ENCODE peak calls at places on chromosomes 7 and 10, in eight cellular contexts. One of them, this sample, is unnamed.

GRCh38 chr7:64736575-64736974 is 57.7 kb upstream of the ZNF138 start:
- DNase-seq in neural crest cell: no peak
- DNase-seq in GM12865: no peak
- DNase-seq in spleen: no peak
- DNase-seq in T-helper 9 cell: no peak
- DNase-seq in glomerular endothelial cell: no peak
- DNase-seq in body of pancreas: no peak
- DNase-seq in Right ventricle myocardium superior: no peak
- DNase-seq in this sample: no peak

GRCh38 chr10:89262331-89263020 is 10.9 kb upstream of the LIPA start:
- DNase-seq in GM12865: no peak
- DNase-seq in body of pancreas: no peak
- DNase-seq in T-helper 9 cell: no peak
- DNase-seq in Right ventricle myocardium superior: no peak
- DNase-seq in glomerular endothelial cell: no peak
- DNase-seq in neural crest cell: no peak
- DNase-seq in spleen: no peak
- DNase-seq in this sample: no peak

GRCh38 chr10:73589538-73590126 is 1.5 kb downstream of the USP54 start:
- DNase-seq in T-helper 9 cell: no peak
- DNase-seq in body of pancreas: no peak
- DNase-seq in glomerular endothelial cell: no peak
- DNase-seq in neural crest cell: no peak
- DNase-seq in spleen: no peak
- DNase-seq in GM12865: no peak
- DNase-seq in Right ventricle myocardium superior: no peak
- DNase-seq in this sample: no peak

GRCh38 chr7:78130443-78131200 is 332.0 kb downstream of the PHTF2 start:
- DNase-seq in neural crest cell: no peak
- DNase-seq in T-helper 9 cell: no peak
- DNase-seq in Right ventricle myocardium superior: no peak
- DNase-seq in glomerular endothelial cell: no peak
- DNase-seq in spleen: no peak
- DNase-seq in body of pancreas: no peak
- DNase-seq in GM12865: no peak
- DNase-seq in this sample: no peak

GRCh38 chr7:29365423-29365822 is 170.8 kb downstream of the CHN2 start:
- DNase-seq in body of pancreas: no peak
- DNase-seq in neural crest cell: no peak
- DNase-seq in GM12865: no peak
- DNase-seq in glomerular endothelial cell: no peak
- DNase-seq in Right ventricle myocardium superior: no peak
- DNase-seq in spleen: no peak
- DNase-seq in T-helper 9 cell: no peak
- DNase-seq in this sample: no peak

GRCh38 chr7:113015038-113015645 is 71.5 kb downstream of the GPR85 start:
- DNase-seq in T-helper 9 cell: no peak
- DNase-seq in spleen: no peak
- DNase-seq in neural crest cell: no peak
- DNase-seq in glomerular endothelial cell: peak
- DNase-seq in Right ventricle myocardium superior: no peak
- DNase-seq in body of pancreas: no peak
- DNase-seq in GM12865: peak
- DNase-seq in this sample: peak

GRCh38 chr7:18626086-18626485 is 130.5 kb downstream of the HDAC9 start:
- DNase-seq in T-helper 9 cell: no peak
- DNase-seq in neural crest cell: no peak
- DNase-seq in body of pancreas: no peak
- DNase-seq in Right ventricle myocardium superior: no peak
- DNase-seq in GM12865: no peak
- DNase-seq in spleen: no peak
- DNase-seq in glomerular endothelial cell: no peak
- DNase-seq in this sample: no peak

GRCh38 chr10:131963350-131963749 is 18.4 kb downstream of the BNIP3 start:
- DNase-seq in spleen: peak
- DNase-seq in Right ventricle myocardium superior: no peak
- DNase-seq in neural crest cell: no peak
- DNase-seq in glomerular endothelial cell: no peak
- DNase-seq in body of pancreas: peak
- DNase-seq in T-helper 9 cell: no peak
- DNase-seq in GM12865: no peak
- DNase-seq in this sample: no peak

GRCh38 chr10:24873281-24873683 is 79.1 kb downstream of the PRTFDC1 start:
- DNase-seq in Right ventricle myocardium superior: no peak
- DNase-seq in spleen: no peak
- DNase-seq in neural crest cell: no peak
- DNase-seq in glomerular endothelial cell: no peak
- DNase-seq in T-helper 9 cell: no peak
- DNase-seq in GM12865: no peak
- DNase-seq in body of pancreas: no peak
- DNase-seq in this sample: no peak

GRCh38 chr10:22932626-22933370 is 4.9 kb downstream of the ARMC3 start:
- DNase-seq in GM12865: no peak
- DNase-seq in Right ventricle myocardium superior: peak
- DNase-seq in neural crest cell: no peak
- DNase-seq in glomerular endothelial cell: no peak
- DNase-seq in T-helper 9 cell: no peak
- DNase-seq in spleen: no peak
- DNase-seq in body of pancreas: no peak
- DNase-seq in this sample: no peak

GRCh38 chr7:137633133-137633532 is 213.6 kb downstream of the DGKI start:
- DNase-seq in neural crest cell: no peak
- DNase-seq in spleen: no peak
- DNase-seq in body of pancreas: no peak
- DNase-seq in glomerular endothelial cell: no peak
- DNase-seq in T-helper 9 cell: no peak
- DNase-seq in Right ventricle myocardium superior: no peak
- DNase-seq in GM12865: no peak
- DNase-seq in this sample: no peak

GRCh38 chr10:17115683-17116082 is 13.9 kb downstream of the CUBN start:
- DNase-seq in GM12865: no peak
- DNase-seq in neural crest cell: no peak
- DNase-seq in glomerular endothelial cell: peak
- DNase-seq in Right ventricle myocardium superior: no peak
- DNase-seq in spleen: no peak
- DNase-seq in body of pancreas: no peak
- DNase-seq in T-helper 9 cell: no peak
- DNase-seq in this sample: no peak

GRCh38 chr10:45470098-45471012 is 96.3 kb downstream of the ALOX5 start:
- DNase-seq in Right ventricle myocardium superior: no peak
- DNase-seq in body of pancreas: no peak
- DNase-seq in glomerular endothelial cell: peak
- DNase-seq in GM12865: peak
- DNase-seq in T-helper 9 cell: peak
- DNase-seq in spleen: peak
- DNase-seq in neural crest cell: no peak
- DNase-seq in this sample: peak

GRCh38 chr7:98619450-98620321 is 2.6 kb downstream of the NPTX2 start:
- DNase-seq in body of pancreas: peak
- DNase-seq in glomerular endothelial cell: no peak
- DNase-seq in neural crest cell: no peak
- DNase-seq in T-helper 9 cell: no peak
- DNase-seq in spleen: no peak
- DNase-seq in Right ventricle myocardium superior: peak
- DNase-seq in GM12865: no peak
- DNase-seq in this sample: peak

GRCh38 chr7:29337628-29338116 is 143.1 kb downstream of the CHN2 start:
- DNase-seq in neural crest cell: no peak
- DNase-seq in T-helper 9 cell: no peak
- DNase-seq in body of pancreas: no peak
- DNase-seq in GM12865: no peak
- DNase-seq in glomerular endothelial cell: no peak
- DNase-seq in spleen: no peak
- DNase-seq in Right ventricle myocardium superior: no peak
- DNase-seq in this sample: no peak

GRCh38 chr7:130142654-130143333 is 62.4 kb downstream of the TMEM209 start:
- DNase-seq in GM12865: no peak
- DNase-seq in body of pancreas: no peak
- DNase-seq in T-helper 9 cell: no peak
- DNase-seq in spleen: peak
- DNase-seq in neural crest cell: no peak
- DNase-seq in glomerular endothelial cell: no peak
- DNase-seq in Right ventricle myocardium superior: no peak
- DNase-seq in this sample: no peak

GRCh38 chr10:3442451-3442990 is 269.9 kb upstream of the PITRM1 start:
- DNase-seq in body of pancreas: no peak
- DNase-seq in neural crest cell: no peak
- DNase-seq in glomerular endothelial cell: no peak
- DNase-seq in GM12865: no peak
- DNase-seq in spleen: no peak
- DNase-seq in T-helper 9 cell: no peak
- DNase-seq in Right ventricle myocardium superior: no peak
- DNase-seq in this sample: no peak

GRCh38 chr7:42264702-42265101 is 27.7 kb upstream of the GLI3 start:
- DNase-seq in glomerular endothelial cell: no peak
- DNase-seq in neural crest cell: no peak
- DNase-seq in Right ventricle myocardium superior: no peak
- DNase-seq in spleen: no peak
- DNase-seq in GM12865: no peak
- DNase-seq in T-helper 9 cell: no peak
- DNase-seq in body of pancreas: no peak
- DNase-seq in this sample: no peak

GRCh38 chr7:107446531-107446930 is 23.3 kb upstream of the GPR22 start:
- DNase-seq in T-helper 9 cell: no peak
- DNase-seq in spleen: no peak
- DNase-seq in body of pancreas: no peak
- DNase-seq in GM12865: no peak
- DNase-seq in neural crest cell: no peak
- DNase-seq in Right ventricle myocardium superior: no peak
- DNase-seq in glomerular endothelial cell: no peak
- DNase-seq in this sample: no peak

GRCh38 chr7:5396999-5397656 is 26.5 kb downstream of the TNRC18 start:
- DNase-seq in neural crest cell: no peak
- DNase-seq in glomerular endothelial cell: no peak
- DNase-seq in body of pancreas: peak
- DNase-seq in Right ventricle myocardium superior: peak
- DNase-seq in T-helper 9 cell: peak
- DNase-seq in spleen: peak
- DNase-seq in GM12865: peak
- DNase-seq in this sample: peak

GRCh38 chr7:126570845-126571244 is 681.9 kb downstream of the GRM8 start:
- DNase-seq in glomerular endothelial cell: no peak
- DNase-seq in spleen: no peak
- DNase-seq in T-helper 9 cell: no peak
- DNase-seq in GM12865: no peak
- DNase-seq in body of pancreas: no peak
- DNase-seq in neural crest cell: no peak
- DNase-seq in Right ventricle myocardium superior: no peak
- DNase-seq in this sample: no peak

GRCh38 chr7:149050941-149051340 is 22.6 kb upstream of the PDIA4 start:
- DNase-seq in neural crest cell: no peak
- DNase-seq in GM12865: no peak
- DNase-seq in Right ventricle myocardium superior: no peak
- DNase-seq in spleen: no peak
- DNase-seq in body of pancreas: no peak
- DNase-seq in T-helper 9 cell: no peak
- DNase-seq in glomerular endothelial cell: no peak
- DNase-seq in this sample: no peak

GRCh38 chr7:8190121-8190895 is 71.7 kb downstream of the ICA1 start:
- DNase-seq in body of pancreas: peak
- DNase-seq in spleen: no peak
- DNase-seq in glomerular endothelial cell: peak
- DNase-seq in T-helper 9 cell: peak
- DNase-seq in neural crest cell: peak
- DNase-seq in Right ventricle myocardium superior: no peak
- DNase-seq in GM12865: peak
- DNase-seq in this sample: no peak

GRCh38 chr10:97549587-97550322 is 22.8 kb upstream of the ANKRD2 start:
- DNase-seq in body of pancreas: no peak
- DNase-seq in neural crest cell: no peak
- DNase-seq in Right ventricle myocardium superior: peak
- DNase-seq in GM12865: no peak
- DNase-seq in glomerular endothelial cell: no peak
- DNase-seq in spleen: peak
- DNase-seq in T-helper 9 cell: no peak
- DNase-seq in this sample: no peak

GRCh38 chr7:87003872-87004798 is 55.3 kb downstream of the ELAPOR2 start:
- DNase-seq in GM12865: peak
- DNase-seq in neural crest cell: peak
- DNase-seq in T-helper 9 cell: no peak
- DNase-seq in Right ventricle myocardium superior: no peak
- DNase-seq in body of pancreas: no peak
- DNase-seq in glomerular endothelial cell: no peak
- DNase-seq in spleen: no peak
- DNase-seq in this sample: no peak

GRCh38 chr7:46391215-46391614 is 470.1 kb upstream of the IGFBP3 start:
- DNase-seq in neural crest cell: no peak
- DNase-seq in glomerular endothelial cell: no peak
- DNase-seq in body of pancreas: no peak
- DNase-seq in Right ventricle myocardium superior: no peak
- DNase-seq in T-helper 9 cell: no peak
- DNase-seq in GM12865: no peak
- DNase-seq in spleen: no peak
- DNase-seq in this sample: no peak

GRCh38 chr7:159035571-159036073 is 109.0 kb downstream of the VIPR2 start:
- DNase-seq in spleen: no peak
- DNase-seq in body of pancreas: no peak
- DNase-seq in glomerular endothelial cell: no peak
- DNase-seq in neural crest cell: no peak
- DNase-seq in GM12865: no peak
- DNase-seq in Right ventricle myocardium superior: no peak
- DNase-seq in T-helper 9 cell: no peak
- DNase-seq in this sample: no peak